ENCODE peak calls at places on chromosomes 11 and 22, in seven cellular contexts. One of them, this sample, is unnamed.
A peak's percentile ranks its signal among the peaks of the same experiment; 100 is the strongest.

GRCh38 chr11:44629732-44630345 is 64.4 kb downstream of the CD82 start:
- DNase-seq in stimulated activated CD8-positive, alpha-beta memory T cell treated with anti-CD3 and anti-CD28 coated beads, Interleukin-15, amount 100 ng/mL, for 4 hours: no peak
- DNase-seq in H54: no peak
- DNase-seq in amygdala: no peak
- DNase-seq in activated gamma-delta T cell: no peak
- DNase-seq in EL: no peak
- DNase-seq in T1000: no peak
- DNase-seq in this sample: no peak

GRCh38 chr22:48051796-48052620 is 1289.6 kb downstream of the TBC1D22A start:
- DNase-seq in T1000: no peak
- DNase-seq in activated gamma-delta T cell: no peak
- DNase-seq in stimulated activated CD8-positive, alpha-beta memory T cell treated with anti-CD3 and anti-CD28 coated beads, Interleukin-15, amount 100 ng/mL, for 4 hours: no peak
- DNase-seq in amygdala: no peak
- DNase-seq in H54: no peak
- DNase-seq in EL: no peak
- DNase-seq in this sample: no peak

GRCh38 chr22:17576475-17576874 is 13.2 kb downstream of the SLC25A18 start:
- DNase-seq in EL: peak; percentile 99
- DNase-seq in activated gamma-delta T cell: no peak
- DNase-seq in T1000: peak; percentile 70
- DNase-seq in H54: peak; percentile 67
- DNase-seq in stimulated activated CD8-positive, alpha-beta memory T cell treated with anti-CD3 and anti-CD28 coated beads, Interleukin-15, amount 100 ng/mL, for 4 hours: no peak
- DNase-seq in amygdala: no peak
- DNase-seq in this sample: no peak

GRCh38 chr11:126162286-126163030 is 49.0 kb downstream of the RPUSD4 start:
- DNase-seq in H54: no peak
- DNase-seq in stimulated activated CD8-positive, alpha-beta memory T cell treated with anti-CD3 and anti-CD28 coated beads, Interleukin-15, amount 100 ng/mL, for 4 hours: no peak
- DNase-seq in EL: no peak
- DNase-seq in T1000: no peak
- DNase-seq in activated gamma-delta T cell: no peak
- DNase-seq in amygdala: no peak
- DNase-seq in this sample: no peak

GRCh38 chr22:36998620-36999351 is 20.5 kb downstream of the TST start:
- DNase-seq in amygdala: no peak
- DNase-seq in H54: peak; percentile 44
- DNase-seq in stimulated activated CD8-positive, alpha-beta memory T cell treated with anti-CD3 and anti-CD28 coated beads, Interleukin-15, amount 100 ng/mL, for 4 hours: no peak
- DNase-seq in T1000: no peak
- DNase-seq in activated gamma-delta T cell: no peak
- DNase-seq in EL: peak; percentile 48
- DNase-seq in this sample: no peak

GRCh38 chr11:111688028-111688427 is 78.2 kb downstream of the PPP2R1B start:
- DNase-seq in amygdala: no peak
- DNase-seq in stimulated activated CD8-positive, alpha-beta memory T cell treated with anti-CD3 and anti-CD28 coated beads, Interleukin-15, amount 100 ng/mL, for 4 hours: no peak
- DNase-seq in T1000: no peak
- DNase-seq in EL: no peak
- DNase-seq in activated gamma-delta T cell: no peak
- DNase-seq in H54: no peak
- DNase-seq in this sample: no peak

GRCh38 chr11:45538363-45538762 is 127.1 kb downstream of the CHST1 start:
- DNase-seq in amygdala: peak; percentile 14
- DNase-seq in EL: no peak
- DNase-seq in activated gamma-delta T cell: no peak
- DNase-seq in H54: no peak
- DNase-seq in stimulated activated CD8-positive, alpha-beta memory T cell treated with anti-CD3 and anti-CD28 coated beads, Interleukin-15, amount 100 ng/mL, for 4 hours: no peak
- DNase-seq in T1000: no peak
- DNase-seq in this sample: no peak

GRCh38 chr11:35321532-35322320 is 97.6 kb downstream of the SLC1A2 start:
- DNase-seq in T1000: no peak
- DNase-seq in amygdala: no peak
- DNase-seq in stimulated activated CD8-positive, alpha-beta memory T cell treated with anti-CD3 and anti-CD28 coated beads, Interleukin-15, amount 100 ng/mL, for 4 hours: no peak
- DNase-seq in H54: no peak
- DNase-seq in activated gamma-delta T cell: no peak
- DNase-seq in EL: peak; percentile 63
- DNase-seq in this sample: no peak

GRCh38 chr11:68297494-68297811 is 14.9 kb upstream of the LRP5 start:
- DNase-seq in activated gamma-delta T cell: no peak
- DNase-seq in H54: no peak
- DNase-seq in T1000: no peak
- DNase-seq in EL: no peak
- DNase-seq in stimulated activated CD8-positive, alpha-beta memory T cell treated with anti-CD3 and anti-CD28 coated beads, Interleukin-15, amount 100 ng/mL, for 4 hours: no peak
- DNase-seq in amygdala: no peak
- DNase-seq in this sample: no peak